ENCODE peak calls at places on chromosomes 4 and X, in five cellular contexts. One of them, this sample, is unnamed.

GRCh38 chrX:132737743-132738142 is 220.7 kb downstream of the HS6ST2 start:
- DNase-seq in ACHN: no peak
- DNase-seq in naive thymus-derived CD4-positive, alpha-beta T cell: peak
- DNase-seq in H7: no peak
- DNase-seq in T-helper 1 cell: no peak
- DNase-seq in this sample: peak

GRCh38 chr4:121741751-121742150 is 23.2 kb downstream of the SMIM43 start:
- DNase-seq in naive thymus-derived CD4-positive, alpha-beta T cell: no peak
- DNase-seq in T-helper 1 cell: no peak
- DNase-seq in ACHN: no peak
- DNase-seq in H7: no peak
- DNase-seq in this sample: no peak

GRCh38 chr4:23122666-23123400 is 430.1 kb downstream of the GBA3 start:
- DNase-seq in H7: no peak
- DNase-seq in naive thymus-derived CD4-positive, alpha-beta T cell: no peak
- DNase-seq in T-helper 1 cell: no peak
- DNase-seq in ACHN: no peak
- DNase-seq in this sample: no peak

GRCh38 chr4:13704761-13705160 is 77.2 kb upstream of the BOD1L1 start:
- DNase-seq in naive thymus-derived CD4-positive, alpha-beta T cell: no peak
- DNase-seq in ACHN: no peak
- DNase-seq in H7: no peak
- DNase-seq in T-helper 1 cell: no peak
- DNase-seq in this sample: no peak

GRCh38 chr4:157280673-157281072 is 60.1 kb downstream of the GRIA2 start:
- DNase-seq in naive thymus-derived CD4-positive, alpha-beta T cell: no peak
- DNase-seq in H7: no peak
- DNase-seq in T-helper 1 cell: no peak
- DNase-seq in ACHN: no peak
- DNase-seq in this sample: no peak

GRCh38 chrX:80792205-80792604 is 17.5 kb downstream of the BRWD3 start:
- DNase-seq in H7: no peak
- DNase-seq in naive thymus-derived CD4-positive, alpha-beta T cell: no peak
- DNase-seq in T-helper 1 cell: no peak
- DNase-seq in ACHN: no peak
- DNase-seq in this sample: no peak

GRCh38 chrX:119655125-119655524 is 37.8 kb downstream of the SEPTIN6 start:
- DNase-seq in H7: no peak
- DNase-seq in ACHN: no peak
- DNase-seq in naive thymus-derived CD4-positive, alpha-beta T cell: no peak
- DNase-seq in T-helper 1 cell: peak
- DNase-seq in this sample: no peak

GRCh38 chr4:71466775-71467174 is 128.0 kb downstream of the SLC4A4 start:
- DNase-seq in T-helper 1 cell: no peak
- DNase-seq in naive thymus-derived CD4-positive, alpha-beta T cell: no peak
- DNase-seq in H7: no peak
- DNase-seq in ACHN: no peak
- DNase-seq in this sample: no peak

GRCh38 chr4:122017296-122017695 is 65.4 kb upstream of the TRPC3 start:
- DNase-seq in ACHN: no peak
- DNase-seq in H7: peak
- DNase-seq in naive thymus-derived CD4-positive, alpha-beta T cell: no peak
- DNase-seq in T-helper 1 cell: no peak
- DNase-seq in this sample: no peak

GRCh38 chr4:73599182-73599581 is 21.1 kb downstream of the RASSF6 start:
- DNase-seq in naive thymus-derived CD4-positive, alpha-beta T cell: no peak
- DNase-seq in T-helper 1 cell: no peak
- DNase-seq in ACHN: peak
- DNase-seq in H7: peak
- DNase-seq in this sample: no peak

GRCh38 chr4:151409470-151410313 is 716 bp downstream of the FHIP1A start:
- DNase-seq in H7: peak
- DNase-seq in T-helper 1 cell: peak
- DNase-seq in naive thymus-derived CD4-positive, alpha-beta T cell: peak
- DNase-seq in ACHN: peak
- DNase-seq in this sample: no peak

GRCh38 chr4:36165256-36166005 is 78.9 kb downstream of the ARAP2 start:
- DNase-seq in H7: no peak
- DNase-seq in T-helper 1 cell: no peak
- DNase-seq in naive thymus-derived CD4-positive, alpha-beta T cell: no peak
- DNase-seq in ACHN: peak
- DNase-seq in this sample: no peak